ENCODE peak calls at places on chromosomes 16 and 17, in five cellular contexts. X is stimulated activated CD4-positive, alpha-beta T cell treated with anti-CD3 and anti-CD28 coated beads, Interleukin-15, amount 100 ng/mL, for 1 hour; I is renal cortical epithelial cell; M is AML-193; P is choroid plexus epithelial cell. W is an unnamed sample.

GRCh38 chr16:30779596-30779995 is 7.4 kb downstream of the ZNF629 start:
- DNase-seq in I (no peak), M (no peak), P (no peak), X (no peak), W (no peak)

GRCh38 chr17:78322327-78322857 is 37.5 kb downstream of the SOCS3 start:
- DNase-seq in I (no peak), X (no peak), P (no peak), M (no peak), W (no peak)

GRCh38 chr17:67479119-67479517 is 102.0 kb downstream of the PITPNC1 start:
- DNase-seq in P (no peak), M (no peak), X (no peak), I (peak; percentile 46), W (no peak)

GRCh38 chr16:72168365-72168764 is 3.6 kb downstream of the PMFBP1 start:
- DNase-seq in M (no peak), X (no peak), P (no peak), I (no peak), W (no peak)

GRCh38 chr17:422196-422930 is 69.8 kb upstream of the RPH3AL start:
- DNase-seq in P (no peak), I (no peak), M (no peak), X (no peak), W (no peak)

GRCh38 chr17:78735832-78736525 is 46.1 kb downstream of the CYTH1 start:
- DNase-seq in I (no peak), X (no peak), P (no peak), M (peak; percentile 27), W (peak; percentile 67)

GRCh38 chr16:66844009-66844341 is 239 bp upstream of the CA7 start:
- DNase-seq in X (no peak), M (no peak), P (no peak), I (no peak), W (no peak)

GRCh38 chr17:35577826-35578194 is 561 bp downstream of the PEX12 start:
- DNase-seq in M (no peak), I (no peak), X (no peak), P (peak; percentile 36), W (no peak)

GRCh38 chr17:34009946-34010345 is 245.1 kb upstream of the CCL2 start:
- DNase-seq in X (no peak), M (no peak), I (no peak), P (no peak), W (no peak)